ENCODE peak calls at places on chromosomes 1 and 21, in eight cellular contexts. A is CD8-positive, alpha-beta memory T cell; C is psoas muscle; T is tibial artery; B is body of pancreas; Q is PC-3; D is GM23248; V is adrenal gland. K is an unnamed sample. For H3K9me3 and H3K4me1, the result is how much of the 10 kb centered on the place peaks cover.

GRCh38 chr1:111961773-111962565 is 27.5 kb downstream of the KCND3 start:
- DNase-seq in A (no peak), C (no peak), T (no peak), B (no peak), Q (no peak), D (no peak), V (no peak), K (no peak)

GRCh38 chr1:109828756-109829505 is 65.2 kb upstream of the EPS8L3 start:
- DNase-seq in A (no peak), C (no peak), T (no peak), B (no peak), Q (peak), D (no peak), V (no peak), K (no peak)

GRCh38 chr1:238345837-238346236 is 455.1 kb upstream of the ZP4 start:
- DNase-seq in A (no peak), C (no peak), T (no peak), B (peak), Q (no peak), D (no peak), V (no peak), K (no peak)

GRCh38 chr1:244901400-244901799 is 37.1 kb upstream of the HNRNPU start:
- DNase-seq in A (no peak), C (no peak), T (no peak), B (no peak), Q (no peak), D (no peak), V (no peak), K (no peak)

GRCh38 chr1:31040038-31040437 is 25.5 kb downstream of the PUM1 start:
- DNase-seq in A (no peak), C (no peak), T (no peak), B (no peak), Q (peak), D (no peak), V (no peak), K (no peak)

GRCh38 chr1:22776051-22776611 is 65.5 kb downstream of the EPHB2 start:
- DNase-seq in A (no peak), C (no peak), T (no peak), B (no peak), Q (peak), D (no peak), V (no peak), K (no peak)

GRCh38 chr1:53413175-53414001 is 45.8 kb upstream of the DMRTB1 start:
- DNase-seq in A (peak), C (no peak), T (no peak), B (no peak), Q (peak), D (peak), V (no peak), K (no peak)

GRCh38 chr1:27360159-27361043 is 6.4 kb downstream of the MAP3K6 start:
- DNase-seq in A (peak), C (no peak), T (no peak), B (peak), Q (no peak), D (no peak), V (no peak), K (no peak)

GRCh38 chr1:65514083-65514482 is 93.6 kb downstream of the LEPR start:
- DNase-seq in A (no peak), C (no peak), T (no peak), B (peak), Q (no peak), D (peak), V (no peak), K (peak)

GRCh38 chr1:49626474-49626873 is 397.3 kb downstream of the AGBL4 start:
- DNase-seq in A (no peak), C (no peak), T (no peak), B (no peak), Q (peak), D (no peak), V (no peak), K (no peak)

GRCh38 chr1:23799255-23799569 is 1.3 kb downstream of the GALE start:
- DNase-seq in A (no peak), C (no peak), T (no peak), B (no peak), Q (no peak), D (no peak), V (no peak), K (no peak)
- H3K27ac ChIP-seq in A (peak), C (peak), T (peak), B (peak), Q (peak), D (no peak), V (peak), K (peak)

GRCh38 chr1:62084304-62084905 is 110.2 kb upstream of the L1TD1 start:
- DNase-seq in A (no peak), C (no peak), T (no peak), B (no peak), Q (no peak), D (peak), V (no peak), K (no peak)
- H3K9me3 ChIP-seq in A (under half), C (under half), T (under half), B (under half), Q (under half), D (under half), V (under half), K (under half)

GRCh38 chr1:206469933-206470691 is at the start of gene IKBKE:
- DNase-seq in A (peak), C (no peak), T (peak), B (peak), Q (peak), D (peak), V (peak), K (peak)
- H3K4me1 ChIP-seq in A (half or more), C (under half), T (under half), B (under half), Q (under half), D (under half), V (under half), K (under half)

DNA sequence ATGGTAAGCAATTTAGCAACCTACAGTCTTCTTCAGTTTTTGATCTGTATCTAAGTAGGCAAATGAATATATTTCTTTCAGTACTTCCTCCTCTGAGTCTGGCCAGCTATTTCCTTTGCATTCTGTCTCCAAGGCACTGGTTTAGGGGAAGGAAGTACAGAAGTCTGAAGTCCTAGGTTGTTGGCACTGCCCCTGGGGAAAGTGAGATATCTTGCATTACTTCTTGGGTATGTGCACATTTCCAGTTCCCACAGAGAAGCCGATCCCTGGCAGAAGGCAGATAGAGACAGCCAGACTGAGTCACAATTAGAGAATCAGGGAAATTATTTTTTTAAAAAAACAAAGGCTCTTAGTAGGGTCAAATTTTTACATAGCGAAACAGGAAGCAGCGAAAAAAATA is 98.8 kb downstream of the RASAL2 start:
- DNase-seq in A (no peak), C (no peak), T (no peak), B (peak), Q (peak), D (peak), V (peak), K (no peak)
- H3K27ac ChIP-seq in A (no peak), C (no peak), T (no peak), B (peak), Q (peak), D (peak), V (no peak), K (no peak)

DNA sequence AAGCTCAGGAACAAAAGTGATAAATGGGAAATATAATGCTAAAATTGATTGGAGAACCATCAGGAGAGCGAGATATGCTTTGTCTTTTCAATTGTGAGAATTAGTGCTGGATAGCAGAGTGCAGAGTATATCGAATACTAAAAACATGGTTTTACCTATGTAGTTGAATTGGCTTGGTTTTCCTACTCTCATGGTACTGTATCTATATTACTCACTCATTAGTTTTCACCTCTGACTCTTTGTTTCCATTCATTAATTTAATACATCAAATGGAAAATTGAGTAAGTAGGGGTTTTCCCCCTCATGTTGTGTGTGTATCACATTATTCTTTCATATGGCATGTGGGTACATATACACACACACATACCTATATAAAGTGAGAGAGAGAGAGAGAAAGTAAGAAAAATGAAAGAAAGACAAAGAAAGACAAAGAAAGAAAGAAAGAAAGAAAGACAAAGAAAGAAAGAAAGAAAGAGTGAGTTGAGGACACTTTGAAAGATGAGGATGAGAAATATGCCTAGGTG is 1574.5 kb downstream of the MRPL39 start:
- DNase-seq in A (no peak), C (no peak), T (no peak), B (no peak), Q (no peak), D (no peak), V (no peak), K (no peak)
- H3K9me3 ChIP-seq in A (under half), C (under half), T (under half), B (under half), Q (under half), D (under half), V (under half), K (under half)

DNA sequence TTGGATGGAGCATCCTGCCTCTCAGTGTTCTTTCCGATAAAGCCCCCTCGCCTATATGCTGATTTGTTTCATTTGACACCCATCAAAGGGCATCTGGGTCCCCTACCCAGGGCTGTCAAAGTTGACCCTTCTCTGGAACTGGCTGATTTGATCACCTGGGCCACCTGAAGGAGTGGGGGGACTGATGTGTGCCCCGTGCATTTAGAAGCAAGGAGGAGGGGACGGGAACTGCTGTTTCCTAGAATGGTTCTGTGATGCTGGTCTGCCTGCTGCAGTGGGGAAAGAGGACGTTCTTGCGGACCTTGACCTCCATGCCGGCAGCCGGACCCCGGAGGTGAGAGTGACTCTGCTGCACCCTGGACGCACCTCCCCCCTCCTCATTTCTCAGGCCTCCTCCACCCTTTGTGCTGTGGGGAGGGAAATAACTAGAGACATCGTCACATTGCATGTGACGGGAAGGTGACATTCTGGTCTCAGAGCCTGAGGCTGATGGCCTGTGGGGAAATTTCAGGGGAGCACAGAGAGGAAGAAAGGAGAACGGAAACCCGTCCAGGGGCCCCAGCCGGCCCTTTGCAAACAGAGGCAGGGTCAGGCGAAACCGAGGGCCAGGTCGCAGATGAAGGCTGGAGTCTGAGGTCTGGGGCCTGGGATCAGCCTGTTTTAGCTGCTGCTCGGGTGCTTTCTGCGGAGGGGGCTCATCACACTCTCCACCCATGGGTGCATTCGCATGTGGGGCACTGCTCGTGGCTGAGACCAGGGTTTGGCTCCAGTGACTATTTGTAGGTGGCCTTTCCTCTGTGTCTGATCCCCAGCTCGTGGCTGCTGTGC is 25.7 kb downstream of the CRYAA start:
- DNase-seq in A (no peak), C (no peak), T (peak), B (no peak), Q (no peak), D (no peak), V (no peak), K (peak)
- H3K4me1 ChIP-seq in A (under half), C (under half), T (under half), B (under half), Q (under half), D (under half), V (under half), K (under half)

DNA sequence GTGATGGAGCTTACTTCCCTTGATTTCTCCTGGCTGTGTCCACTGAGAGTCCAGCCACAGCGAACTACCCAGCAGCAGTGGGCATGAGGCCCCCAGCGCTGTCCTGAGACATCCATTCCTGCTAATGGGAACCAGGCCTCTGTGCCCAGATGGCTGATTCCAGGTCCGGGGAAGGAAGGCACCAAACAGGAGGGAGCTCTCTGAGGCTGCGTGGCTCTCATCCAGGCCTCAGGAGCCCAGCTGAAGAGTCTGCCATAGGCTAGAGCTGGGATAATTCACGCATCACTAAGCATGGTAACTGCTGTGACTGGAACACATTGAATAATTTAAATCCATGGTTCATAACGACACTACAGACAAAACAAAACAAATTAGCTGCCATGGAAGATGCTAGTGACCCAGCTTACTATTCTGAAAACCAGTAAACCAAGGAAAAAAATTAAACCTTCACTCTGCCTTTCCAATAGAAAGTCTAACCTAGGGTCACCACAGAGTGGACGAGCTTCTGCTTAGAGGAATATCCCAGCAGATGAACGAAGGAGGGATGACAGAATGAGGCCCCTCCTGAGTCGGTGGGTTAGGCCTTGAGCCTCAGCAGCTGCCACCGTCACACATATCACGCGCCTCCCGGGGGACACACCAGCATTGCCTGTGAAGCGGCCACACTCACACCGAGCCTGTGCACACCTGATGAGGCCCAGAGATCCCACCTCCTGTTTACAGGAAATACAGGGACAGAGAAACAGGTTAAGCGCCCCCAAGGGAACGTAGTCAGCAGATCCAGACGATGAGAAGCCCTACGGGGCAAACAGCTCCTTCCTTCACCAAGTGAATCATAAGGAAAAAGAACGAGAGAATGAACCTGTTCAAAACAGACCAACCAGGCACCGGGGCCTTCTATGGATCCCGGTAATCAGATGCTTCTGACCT is 25.0 kb upstream of the LRRC47 start:
- DNase-seq in A (no peak), C (no peak), T (peak), B (no peak), Q (no peak), D (no peak), V (no peak), K (no peak)
- H3K27ac ChIP-seq in A (no peak), C (no peak), T (no peak), B (no peak), Q (no peak), D (no peak), V (no peak), K (no peak)

GRCh38 chr1:153308540-153308939 is 4.2 kb downstream of the PGLYRP3 start:
- DNase-seq in A (no peak), C (no peak), T (peak), B (no peak), Q (no peak), D (no peak), V (no peak), K (no peak)
- H3K9me3 ChIP-seq in A (under half), C (under half), T (under half), B (under half), Q (under half), D (under half), V (under half), K (under half)

GRCh38 chr1:183595537-183595936 is 5.3 kb upstream of the NCF2 start:
- DNase-seq in A (no peak), C (no peak), T (no peak), B (no peak), Q (no peak), D (no peak), V (no peak), K (no peak)

GRCh38 chr1:183600136-183600535 is 9.9 kb upstream of the NCF2 start:
- DNase-seq in A (no peak), C (no peak), T (no peak), B (peak), Q (peak), D (peak), V (no peak), K (no peak)

GRCh38 chr1:183597656-183598055 is 7.4 kb upstream of the NCF2 start:
- DNase-seq in A (no peak), C (no peak), T (no peak), B (no peak), Q (no peak), D (peak), V (no peak), K (no peak)

GRCh38 chr1:183596500-183596899 is 6.2 kb upstream of the NCF2 start:
- DNase-seq in A (no peak), C (no peak), T (no peak), B (no peak), Q (no peak), D (no peak), V (no peak), K (no peak)

GRCh38 chr1:183598386-183598785 is 8.1 kb upstream of the NCF2 start:
- DNase-seq in A (no peak), C (no peak), T (no peak), B (no peak), Q (no peak), D (peak), V (no peak), K (no peak)
- H3K4me1 ChIP-seq in A (under half), C (under half), T (under half), B (under half), Q (under half), D (under half), V (under half), K (under half)

K was measured in right lobe of liver.